ENCODE peak calls at places on chromosome 12, in five cellular contexts. T, Z, X, M and Y are unnamed samples.

GRCh38 chr12:49825971-49826421 is 2.2 kb downstream of the NCKAP5L start:
- DNase-seq in T (no peak), Z (no peak), X (no peak), M (no peak), Y (peak; percentile 8)

GRCh38 chr12:60172266-60172665 is 576.4 kb downstream of the SLC16A7 start:
- DNase-seq in T (no peak), Z (no peak), X (no peak), M (peak; percentile 23), Y (no peak)

GRCh38 chr12:31234053-31234835 is 91.7 kb downstream of the SINHCAF start:
- DNase-seq in T (no peak), Z (no peak), X (peak; percentile 40), M (no peak), Y (no peak)

GRCh38 chr12:65462506-65462905 is 184.0 kb downstream of the MSRB3 start:
- DNase-seq in T (no peak), Z (no peak), X (no peak), M (no peak), Y (no peak)

GRCh38 chr12:48185181-48185919 is 1.9 kb downstream of the CCDC184 start:
- DNase-seq in T (no peak), Z (no peak), X (peak; percentile 24), M (no peak), Y (no peak)

GRCh38 chr12:7970475-7971252 is 34.7 kb upstream of the SLC2A3 start:
- DNase-seq in T (peak; percentile 92), Z (peak; percentile 93), X (peak; percentile 97), M (peak; percentile 96), Y (peak; percentile 93)

GRCh38 chr12:124609041-124609984 is 41.9 kb upstream of the NCOR2 start:
- DNase-seq in T (peak; percentile 82), Z (peak; percentile 81), X (peak; percentile 71), M (no peak), Y (peak; percentile 71)

GRCh38 chr12:76311796-76312195 is 36.4 kb downstream of the BBS10 start:
- DNase-seq in T (no peak), Z (no peak), X (peak; percentile 56), M (peak; percentile 33), Y (no peak)

GRCh38 chr12:1041478-1041877 is 50.5 kb downstream of the ERC1 start:
- DNase-seq in T (no peak), Z (no peak), X (no peak), M (no peak), Y (no peak)

GRCh38 chr12:131020326-131020725 is 66.6 kb downstream of the ADGRD1 start:
- DNase-seq in T (no peak), Z (no peak), X (no peak), M (no peak), Y (no peak)

GRCh38 chr12:27901959-27902358 is 70.6 kb downstream of the PTHLH start:
- DNase-seq in T (no peak), Z (no peak), X (no peak), M (no peak), Y (no peak)

GRCh38 chr12:66763453-66763852 is 84.6 kb upstream of the GRIP1 start:
- DNase-seq in T (no peak), Z (no peak), X (no peak), M (no peak), Y (no peak)

GRCh38 chr12:66035289-66035961 is 95.1 kb downstream of the LLPH start:
- DNase-seq in T (peak; percentile 67), Z (no peak), X (peak; percentile 71), M (peak; percentile 30), Y (peak; percentile 75)

GRCh38 chr12:130983328-130984017 is 29.8 kb downstream of the ADGRD1 start:
- DNase-seq in T (no peak), Z (no peak), X (peak; percentile 18), M (no peak), Y (no peak)

GRCh38 chr12:88400302-88400701 is 180.0 kb downstream of the KITLG start:
- DNase-seq in T (no peak), Z (no peak), X (no peak), M (no peak), Y (no peak)

GRCh38 chr12:6934110-6934509 is 6.4 kb downstream of the ATN1 start:
- DNase-seq in T (peak; percentile 76), Z (peak; percentile 75), X (no peak), M (no peak), Y (peak; percentile 62)

GRCh38 chr12:104319028-104319427 is 15.5 kb downstream of the EID3 start:
- DNase-seq in T (no peak), Z (no peak), X (no peak), M (no peak), Y (no peak)

GRCh38 chr12:18502422-18502821 is 235.4 kb downstream of the PLCZ1 start:
- DNase-seq in T (no peak), Z (no peak), X (no peak), M (no peak), Y (no peak)

GRCh38 chr12:227286-227915 is 13.4 kb upstream of the SLC6A12 start:
- DNase-seq in T (no peak), Z (no peak), X (no peak), M (no peak), Y (no peak)

GRCh38 chr12:117567644-117568043 is 206.2 kb upstream of the NOS1 start:
- DNase-seq in T (no peak), Z (no peak), X (no peak), M (no peak), Y (no peak)

GRCh38 chr12:91924827-91925226 is 220.8 kb downstream of the BTG1 start:
- DNase-seq in T (no peak), Z (no peak), X (no peak), M (no peak), Y (no peak)

GRCh38 chr12:131922772-131923171 is 6.3 kb upstream of the PUS1 start:
- DNase-seq in T (no peak), Z (no peak), X (no peak), M (no peak), Y (no peak)

GRCh38 chr12:15590180-15590826 is 198.9 kb downstream of the EPS8 start:
- DNase-seq in T (peak; percentile 68), Z (peak; percentile 36), X (peak; percentile 60), M (peak; percentile 84), Y (peak; percentile 76)

GRCh38 chr12:124053855-124054254 is 80.8 kb downstream of the ZNF664 start:
- DNase-seq in T (peak; percentile 75), Z (peak; percentile 60), X (peak; percentile 67), M (peak; percentile 82), Y (peak; percentile 77)

GRCh38 chr12:113820310-113820709 is 145.8 kb downstream of the RBM19 start:
- DNase-seq in T (no peak), Z (no peak), X (no peak), M (no peak), Y (no peak)

GRCh38 chr12:2284857-2285256 is 232.1 kb downstream of the CACNA1C start:
- DNase-seq in T (peak; percentile 44), Z (peak; percentile 81), X (peak; percentile 79), M (peak; percentile 75), Y (peak; percentile 64)

GRCh38 chr12:59940676-59941342 is 345.0 kb downstream of the SLC16A7 start:
- DNase-seq in T (no peak), Z (no peak), X (no peak), M (no peak), Y (no peak)

GRCh38 chr12:119208626-119209061 is 29.9 kb downstream of the HSPB8 start:
- DNase-seq in T (no peak), Z (peak; percentile 88), X (no peak), M (peak; percentile 52), Y (peak; percentile 49)

GRCh38 chr12:114254998-114255397 is 150.9 kb downstream of the TBX5 start:
- DNase-seq in T (no peak), Z (no peak), X (no peak), M (no peak), Y (no peak)

GRCh38 chr12:27343255-27344000 is 10.8 kb downstream of the BMAL2 start:
- DNase-seq in T (peak; percentile 65), Z (no peak), X (peak; percentile 81), M (peak; percentile 89), Y (peak; percentile 27)

GRCh38 chr12:38544357-38545066 is 227.9 kb downstream of the ALG10B start:
- DNase-seq in T (no peak), Z (no peak), X (no peak), M (no peak), Y (no peak)

GRCh38 chr12:21651821-21652220 is 5.8 kb downstream of the LDHB start:
- DNase-seq in T (no peak), Z (no peak), X (no peak), M (no peak), Y (no peak)